ENCODE peak calls at places on chromosomes 16 and 17, in eight cellular contexts. One of them, this sample, is unnamed.

GRCh38 chr17:2782030-2782429 is 14.2 kb upstream of the RAP1GAP2 start:
- DNase-seq in HCT116: no peak
- DNase-seq in NB4: peak; percentile 24
- DNase-seq in fibroblast of pulmonary artery: peak; percentile 13
- DNase-seq in uterus: no peak
- DNase-seq in lung: no peak
- DNase-seq in AG09309: no peak
- DNase-seq in A549: no peak
- DNase-seq in this sample: no peak

GRCh38 chr17:35089846-35090193 is 26.3 kb upstream of the RFFL start:
- DNase-seq in HCT116: no peak
- DNase-seq in NB4: peak; percentile 71
- DNase-seq in fibroblast of pulmonary artery: peak; percentile 38
- DNase-seq in uterus: peak; percentile 18
- DNase-seq in lung: no peak
- DNase-seq in AG09309: no peak
- DNase-seq in A549: peak; percentile 61
- DNase-seq in this sample: no peak

GRCh38 chr17:17439971-17440843 is 36.6 kb upstream of the MED9 start:
- DNase-seq in HCT116: peak; percentile 61
- DNase-seq in NB4: peak; percentile 81
- DNase-seq in fibroblast of pulmonary artery: peak; percentile 66
- DNase-seq in uterus: peak; percentile 30
- DNase-seq in lung: peak; percentile 79
- DNase-seq in AG09309: no peak
- DNase-seq in A549: peak; percentile 73
- DNase-seq in this sample: peak; percentile 56

GRCh38 chr16:54160252-54160860 is 126.2 kb downstream of the IRX3 start:
- DNase-seq in HCT116: no peak
- DNase-seq in NB4: no peak
- DNase-seq in fibroblast of pulmonary artery: no peak
- DNase-seq in uterus: no peak
- DNase-seq in lung: no peak
- DNase-seq in AG09309: no peak
- DNase-seq in A549: no peak
- DNase-seq in this sample: no peak

GRCh38 chr16:14641877-14642276 is 9.1 kb downstream of the BFAR start:
- DNase-seq in HCT116: no peak
- DNase-seq in NB4: peak; percentile 34
- DNase-seq in fibroblast of pulmonary artery: peak; percentile 7
- DNase-seq in uterus: no peak
- DNase-seq in lung: no peak
- DNase-seq in AG09309: no peak
- DNase-seq in A549: no peak
- DNase-seq in this sample: no peak

GRCh38 chr17:56715613-56716357 is 117.9 kb downstream of the C17orf67 start:
- DNase-seq in HCT116: peak; percentile 83
- DNase-seq in NB4: peak; percentile 94
- DNase-seq in fibroblast of pulmonary artery: peak; percentile 83
- DNase-seq in uterus: peak; percentile 59
- DNase-seq in lung: peak; percentile 84
- DNase-seq in AG09309: peak; percentile 43
- DNase-seq in A549: peak; percentile 88
- DNase-seq in this sample: peak; percentile 83

GRCh38 chr17:44083250-44083849 is 12.8 kb downstream of the G6PC3 start:
- DNase-seq in HCT116: peak; percentile 57
- DNase-seq in NB4: no peak
- DNase-seq in fibroblast of pulmonary artery: no peak
- DNase-seq in uterus: no peak
- DNase-seq in lung: no peak
- DNase-seq in AG09309: no peak
- DNase-seq in A549: peak; percentile 87
- DNase-seq in this sample: no peak

GRCh38 chr17:40349477-40350409 is 14.8 kb downstream of the GJD3 start:
- DNase-seq in HCT116: no peak
- DNase-seq in NB4: no peak
- DNase-seq in fibroblast of pulmonary artery: peak; percentile 62
- DNase-seq in uterus: peak; percentile 25
- DNase-seq in lung: no peak
- DNase-seq in AG09309: no peak
- DNase-seq in A549: no peak
- DNase-seq in this sample: peak; percentile 82

GRCh38 chr16:75947626-75948239 is 221.4 kb upstream of the CPHXL start:
- DNase-seq in HCT116: no peak
- DNase-seq in NB4: no peak
- DNase-seq in fibroblast of pulmonary artery: no peak
- DNase-seq in uterus: no peak
- DNase-seq in lung: no peak
- DNase-seq in AG09309: no peak
- DNase-seq in A549: no peak
- DNase-seq in this sample: no peak

GRCh38 chr17:4810696-4811289 is 3.8 kb downstream of the PLD2 start:
- DNase-seq in HCT116: no peak
- DNase-seq in NB4: no peak
- DNase-seq in fibroblast of pulmonary artery: no peak
- DNase-seq in uterus: no peak
- DNase-seq in lung: no peak
- DNase-seq in AG09309: no peak
- DNase-seq in A549: no peak
- DNase-seq in this sample: no peak

GRCh38 chr17:4806770-4807533 is at the start of gene PLD2:
- DNase-seq in HCT116: peak; percentile 42
- DNase-seq in NB4: peak; percentile 79
- DNase-seq in fibroblast of pulmonary artery: peak; percentile 70
- DNase-seq in uterus: peak; percentile 81
- DNase-seq in lung: peak; percentile 84
- DNase-seq in AG09309: no peak
- DNase-seq in A549: peak; percentile 98
- DNase-seq in this sample: peak; percentile 57

GRCh38 chr17:4806420-4806769 is 557 bp upstream of the PLD2 start:
- DNase-seq in HCT116: no peak
- DNase-seq in NB4: no peak
- DNase-seq in fibroblast of pulmonary artery: no peak
- DNase-seq in uterus: no peak
- DNase-seq in lung: no peak
- DNase-seq in AG09309: no peak
- DNase-seq in A549: no peak
- DNase-seq in this sample: no peak

GRCh38 chr17:4807534-4808377 is 804 bp downstream of the PLD2 start:
- DNase-seq in HCT116: no peak
- DNase-seq in NB4: no peak
- DNase-seq in fibroblast of pulmonary artery: no peak
- DNase-seq in uterus: no peak
- DNase-seq in lung: no peak
- DNase-seq in AG09309: no peak
- DNase-seq in A549: peak; percentile 44
- DNase-seq in this sample: no peak

GRCh38 chr17:4808378-4808767 is 1.4 kb downstream of the PLD2 start:
- DNase-seq in HCT116: no peak
- DNase-seq in NB4: no peak
- DNase-seq in fibroblast of pulmonary artery: no peak
- DNase-seq in uterus: peak; percentile 41
- DNase-seq in lung: peak; percentile 49
- DNase-seq in AG09309: no peak
- DNase-seq in A549: no peak
- DNase-seq in this sample: peak; percentile 49
- H3K4me3 ChIP-seq in HCT116: no peak overlapping the region
- H3K4me3 ChIP-seq in NB4: no peak overlapping the region
- H3K4me3 ChIP-seq in fibroblast of pulmonary artery: no peak overlapping the region
- H3K4me3 ChIP-seq in uterus: no peak overlapping the region
- H3K4me3 ChIP-seq in lung: no peak overlapping the region
- H3K4me3 ChIP-seq in AG09309: no peak overlapping the region
- H3K4me3 ChIP-seq in A549: no peak overlapping the region
- H3K4me3 ChIP-seq in this sample: peak overlapping the region; percentile 77

GRCh38 chr17:73644145-73645049 is at the start of gene SDK2:
- DNase-seq in HCT116: no peak
- DNase-seq in NB4: no peak
- DNase-seq in fibroblast of pulmonary artery: no peak
- DNase-seq in uterus: no peak
- DNase-seq in lung: no peak
- DNase-seq in AG09309: no peak
- DNase-seq in A549: peak; percentile 69
- DNase-seq in this sample: no peak

GRCh38 chr17:73646409-73647305 is 2.4 kb upstream of the SDK2 start:
- DNase-seq in HCT116: no peak
- DNase-seq in NB4: peak; percentile 31
- DNase-seq in fibroblast of pulmonary artery: no peak
- DNase-seq in uterus: no peak
- DNase-seq in lung: no peak
- DNase-seq in AG09309: no peak
- DNase-seq in A549: peak; percentile 54
- DNase-seq in this sample: no peak

GRCh38 chr17:73643846-73644144 is 450 bp downstream of the SDK2 start:
- DNase-seq in HCT116: no peak
- DNase-seq in NB4: no peak
- DNase-seq in fibroblast of pulmonary artery: no peak
- DNase-seq in uterus: no peak
- DNase-seq in lung: no peak
- DNase-seq in AG09309: no peak
- DNase-seq in A549: no peak
- DNase-seq in this sample: no peak

GRCh38 chr17:73643012-73643845 is 1.0 kb downstream of the SDK2 start:
- DNase-seq in HCT116: no peak
- DNase-seq in NB4: peak; percentile 14
- DNase-seq in fibroblast of pulmonary artery: no peak
- DNase-seq in uterus: no peak
- DNase-seq in lung: no peak
- DNase-seq in AG09309: no peak
- DNase-seq in A549: peak; percentile 90
- DNase-seq in this sample: no peak

GRCh38 chr17:73645050-73645871 is 1.0 kb upstream of the SDK2 start:
- DNase-seq in HCT116: no peak
- DNase-seq in NB4: no peak
- DNase-seq in fibroblast of pulmonary artery: peak; percentile 10
- DNase-seq in uterus: no peak
- DNase-seq in lung: no peak
- DNase-seq in AG09309: no peak
- DNase-seq in A549: peak; percentile 40
- DNase-seq in this sample: no peak
- TF ChIP-seq CTCF in HCT116: no peak
- TF ChIP-seq CTCF in NB4: no peak
- TF ChIP-seq CTCF in fibroblast of pulmonary artery: no peak
- TF ChIP-seq CTCF in uterus: no peak
- TF ChIP-seq CTCF in lung: no peak
- TF ChIP-seq CTCF in AG09309: no peak
- TF ChIP-seq CTCF in A549: peak; percentile 41
- TF ChIP-seq CTCF in this sample: no peak

DNA sequence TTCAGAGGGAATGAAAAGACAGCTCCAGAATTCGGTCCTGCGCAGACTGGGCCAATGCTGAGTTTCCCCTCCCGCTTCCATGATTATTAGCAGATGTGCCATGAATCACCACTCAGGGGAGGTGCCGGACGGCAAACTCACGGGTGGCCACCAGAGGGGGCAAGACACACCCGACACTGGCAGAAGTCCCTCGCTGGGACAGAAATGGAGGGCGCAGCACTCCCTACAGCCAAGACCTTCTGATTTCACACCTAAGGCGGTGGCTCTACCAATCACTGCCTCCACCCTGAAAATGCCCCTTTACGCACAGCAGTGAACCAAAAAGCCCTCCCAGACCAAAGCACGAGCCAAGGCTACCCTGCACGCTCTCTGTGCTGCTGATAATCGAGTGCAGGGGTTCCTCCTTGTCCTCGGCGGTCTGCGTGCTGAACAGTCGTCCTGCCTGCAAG is 26.8 kb downstream of the TRAP1 start:
- DNase-seq in HCT116: peak; percentile 48
- DNase-seq in NB4: peak; percentile 83
- DNase-seq in fibroblast of pulmonary artery: peak; percentile 96
- DNase-seq in uterus: peak; percentile 94
- DNase-seq in lung: peak; percentile 88
- DNase-seq in AG09309: peak; percentile 89
- DNase-seq in A549: peak; percentile 93
- DNase-seq in this sample: peak; percentile 97
- H3K4me3 ChIP-seq in HCT116: no peak overlapping the region
- H3K4me3 ChIP-seq in NB4: no peak overlapping the region
- H3K4me3 ChIP-seq in fibroblast of pulmonary artery: peak overlapping the region; percentile 40
- H3K4me3 ChIP-seq in uterus: peak overlapping the region; percentile 26
- H3K4me3 ChIP-seq in lung: no peak overlapping the region
- H3K4me3 ChIP-seq in AG09309: peak overlapping the region; percentile 39
- H3K4me3 ChIP-seq in A549: no peak overlapping the region
- H3K4me3 ChIP-seq in this sample: peak overlapping the region; percentile 58

GRCh38 chr17:82872591-82873520 is 33.0 kb upstream of the ZNF750 start:
- DNase-seq in HCT116: no peak
- DNase-seq in NB4: no peak
- DNase-seq in fibroblast of pulmonary artery: no peak
- DNase-seq in uterus: no peak
- DNase-seq in lung: no peak
- DNase-seq in AG09309: no peak
- DNase-seq in A549: no peak
- DNase-seq in this sample: no peak

GRCh38 chr17:82871776-82872561 is 32.1 kb upstream of the ZNF750 start:
- DNase-seq in HCT116: no peak
- DNase-seq in NB4: no peak
- DNase-seq in fibroblast of pulmonary artery: no peak
- DNase-seq in uterus: no peak
- DNase-seq in lung: no peak
- DNase-seq in AG09309: no peak
- DNase-seq in A549: no peak
- DNase-seq in this sample: no peak

GRCh38 chr17:82870541-82870940 is 30.7 kb upstream of the ZNF750 start:
- DNase-seq in HCT116: no peak
- DNase-seq in NB4: no peak
- DNase-seq in fibroblast of pulmonary artery: no peak
- DNase-seq in uterus: no peak
- DNase-seq in lung: no peak
- DNase-seq in AG09309: no peak
- DNase-seq in A549: no peak
- DNase-seq in this sample: no peak

GRCh38 chr17:82870091-82870491 is 30.3 kb upstream of the ZNF750 start:
- DNase-seq in HCT116: no peak
- DNase-seq in NB4: no peak
- DNase-seq in fibroblast of pulmonary artery: no peak
- DNase-seq in uterus: no peak
- DNase-seq in lung: no peak
- DNase-seq in AG09309: no peak
- DNase-seq in A549: no peak
- DNase-seq in this sample: no peak

DNA sequence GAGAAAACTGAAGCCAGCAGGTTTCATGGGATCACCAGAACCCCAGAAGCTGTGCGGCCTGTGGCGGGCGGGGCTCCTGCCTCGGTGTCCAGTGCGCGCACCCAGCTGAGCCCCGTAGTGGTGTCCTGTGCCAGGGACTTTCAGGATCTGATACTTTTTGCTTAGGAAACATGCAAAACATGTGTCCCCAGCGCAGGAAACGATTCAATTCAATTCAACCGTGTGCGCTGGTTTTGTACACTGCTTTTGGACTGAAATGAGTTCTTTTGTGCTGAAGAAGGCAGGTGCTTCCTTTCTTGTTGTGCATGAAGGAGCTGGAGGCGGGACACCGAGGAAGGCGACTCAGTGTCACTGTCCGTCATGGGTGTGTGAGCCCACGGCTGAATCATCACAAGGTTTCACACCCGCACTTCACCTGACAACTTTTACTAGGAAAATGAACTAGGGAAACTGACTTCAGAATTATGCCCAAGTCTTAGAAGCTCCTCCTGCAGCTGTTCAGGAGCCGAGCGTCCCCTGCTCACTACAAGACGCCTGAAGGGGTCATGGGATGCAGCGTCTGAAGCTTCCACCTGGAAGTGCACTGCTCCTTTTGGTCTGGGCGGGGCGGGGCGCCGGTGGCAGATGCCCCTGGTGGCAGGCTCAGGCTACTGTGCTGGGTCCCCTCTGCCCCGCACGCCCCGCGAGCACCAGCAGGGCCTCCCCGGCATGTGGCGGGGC is 31.4 kb upstream of the ZNF750 start:
- DNase-seq in HCT116: no peak
- DNase-seq in NB4: no peak
- DNase-seq in fibroblast of pulmonary artery: no peak
- DNase-seq in uterus: no peak
- DNase-seq in lung: no peak
- DNase-seq in AG09309: no peak
- DNase-seq in A549: no peak
- DNase-seq in this sample: no peak
- TF ChIP-seq CTCF in HCT116: no peak
- TF ChIP-seq CTCF in NB4: no peak
- TF ChIP-seq CTCF in fibroblast of pulmonary artery: no peak
- TF ChIP-seq CTCF in uterus: no peak
- TF ChIP-seq CTCF in lung: no peak
- TF ChIP-seq CTCF in AG09309: no peak
- TF ChIP-seq CTCF in A549: no peak
- TF ChIP-seq CTCF in this sample: no peak

This sample was measured in fibroblast of the aortic adventitia.